ENCODE peak calls at places on chromosomes 5 and 9, in five cellular contexts. B, V, G, L and X are unnamed samples.

GRCh38 chr5:131417240-131417869 is 153.5 kb downstream of the CDC42SE2 start:
- DNase-seq in G (peak; percentile 87), B (peak; percentile 46), V (peak; percentile 78), L (peak; percentile 37), X (peak; percentile 66)

GRCh38 chr5:134139377-134139851 is 24.9 kb downstream of the TCF7 start:
- DNase-seq in G (no peak), L (no peak), B (no peak), V (no peak), X (no peak)

GRCh38 chr9:136209232-136209631 is 4.3 kb upstream of the LHX3 start:
- DNase-seq in B (no peak), V (no peak), L (no peak), G (no peak), X (no peak)

GRCh38 chr5:114450516-114450909 is 88.6 kb downstream of the KCNN2 start:
- DNase-seq in G (no peak), V (no peak), L (no peak), B (no peak), X (no peak)

GRCh38 chr5:14444988-14445387 is 136.6 kb upstream of the OTULINL start:
- DNase-seq in L (no peak), B (peak; percentile 36), V (no peak), G (no peak), X (no peak)

GRCh38 chr5:77743181-77743580 is 33.0 kb downstream of the TBCA start:
- DNase-seq in L (no peak), B (no peak), V (no peak), G (no peak), X (no peak)

GRCh38 chr5:181166812-181167733 is 19.7 kb downstream of the OR2V2 start:
- DNase-seq in V (no peak), G (no peak), B (no peak), L (no peak), X (no peak)

GRCh38 chr9:97425992-97426336 is 14.1 kb downstream of the TDRD7 start:
- DNase-seq in V (no peak), B (peak; percentile 14), L (no peak), G (no peak), X (no peak)

GRCh38 chr9:114058688-114059046 is 19.4 kb downstream of the AMBP start:
- DNase-seq in B (no peak), G (no peak), V (no peak), L (no peak), X (no peak)

GRCh38 chr5:149036168-149036567 is 26.7 kb downstream of the SH3TC2 start:
- DNase-seq in G (no peak), B (no peak), V (no peak), L (no peak), X (no peak)
- H3K4me3 ChIP-seq in G (no peak overlapping the region), B (no peak overlapping the region), V (no peak overlapping the region), L (no peak overlapping the region), X (no peak overlapping the region)

GRCh38 chr5:76384705-76385104 is 18.4 kb upstream of the IQGAP2 start:
- DNase-seq in G (no peak), B (no peak), V (no peak), L (no peak), X (no peak)
- H3K4me3 ChIP-seq in G (no peak overlapping the region), B (no peak overlapping the region), V (no peak overlapping the region), L (no peak overlapping the region), X (no peak overlapping the region)

GRCh38 chr9:91419222-91420191 is 4.1 kb downstream of the NFIL3 start:
- DNase-seq in V (peak; percentile 81), L (peak; percentile 89), G (peak; percentile 57), B (peak; percentile 90), X (peak; percentile 83)
- H3K4me3 ChIP-seq in V (peak overlapping the region; percentile 15), L (peak overlapping the region; percentile 41), G (no peak overlapping the region), B (no peak overlapping the region), X (no peak overlapping the region)

GRCh38 chr5:174734571-174735497 is 10.5 kb downstream of the MSX2 start:
- DNase-seq in B (no peak), G (no peak), L (no peak), V (no peak), X (no peak)

GRCh38 chr5:174737335-174737734 is 13.0 kb downstream of the MSX2 start:
- DNase-seq in V (no peak), L (no peak), G (no peak), B (no peak), X (no peak)

GRCh38 chr5:174735498-174736350 is 11.3 kb downstream of the MSX2 start:
- DNase-seq in V (peak; percentile 34), L (no peak), B (no peak), G (no peak), X (no peak)

GRCh38 chr5:174736777-174737176 is 12.4 kb downstream of the MSX2 start:
- DNase-seq in V (no peak), G (no peak), L (no peak), B (no peak), X (no peak)

GRCh38 chr5:174736351-174736721 is 12.0 kb downstream of the MSX2 start:
- DNase-seq in B (no peak), L (peak; percentile 38), V (no peak), G (no peak), X (no peak)
- H3K4me3 ChIP-seq in B (no peak overlapping the region), L (no peak overlapping the region), V (no peak overlapping the region), G (no peak overlapping the region), X (no peak overlapping the region)

GRCh38 chr9:76443887-76444286 is 15.1 kb upstream of the GCNT1 start:
- DNase-seq in B (no peak), G (no peak), V (no peak), L (no peak), X (no peak)
- H3K4me3 ChIP-seq in B (no peak overlapping the region), G (no peak overlapping the region), V (no peak overlapping the region), L (no peak overlapping the region), X (no peak overlapping the region)

DNA sequence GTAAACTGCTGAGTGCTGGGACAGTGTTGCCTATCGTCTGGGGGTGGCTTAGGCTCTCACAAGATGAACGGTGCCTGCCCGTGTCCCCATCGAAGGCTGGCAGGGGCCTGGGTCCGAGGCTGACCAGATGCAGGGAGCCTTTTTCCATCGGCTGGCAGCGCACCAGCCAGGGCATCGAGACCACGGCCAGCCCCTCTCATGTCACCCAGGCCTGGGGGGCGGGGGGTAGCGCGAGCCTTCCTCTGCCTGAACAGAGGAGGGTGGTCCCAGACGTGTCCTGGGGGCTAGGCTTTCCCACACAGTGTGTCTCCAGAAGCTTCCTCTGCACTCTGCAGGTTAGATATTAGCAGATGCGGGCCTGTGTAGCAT is 17.3 kb downstream of the FGD3 start:
- DNase-seq in L (no peak), G (no peak), B (no peak), V (no peak), X (no peak)
- H3K4me3 ChIP-seq in L (no peak overlapping the region), G (no peak overlapping the region), B (no peak overlapping the region), V (no peak overlapping the region), X (peak overlapping the region; percentile 5)

DNA sequence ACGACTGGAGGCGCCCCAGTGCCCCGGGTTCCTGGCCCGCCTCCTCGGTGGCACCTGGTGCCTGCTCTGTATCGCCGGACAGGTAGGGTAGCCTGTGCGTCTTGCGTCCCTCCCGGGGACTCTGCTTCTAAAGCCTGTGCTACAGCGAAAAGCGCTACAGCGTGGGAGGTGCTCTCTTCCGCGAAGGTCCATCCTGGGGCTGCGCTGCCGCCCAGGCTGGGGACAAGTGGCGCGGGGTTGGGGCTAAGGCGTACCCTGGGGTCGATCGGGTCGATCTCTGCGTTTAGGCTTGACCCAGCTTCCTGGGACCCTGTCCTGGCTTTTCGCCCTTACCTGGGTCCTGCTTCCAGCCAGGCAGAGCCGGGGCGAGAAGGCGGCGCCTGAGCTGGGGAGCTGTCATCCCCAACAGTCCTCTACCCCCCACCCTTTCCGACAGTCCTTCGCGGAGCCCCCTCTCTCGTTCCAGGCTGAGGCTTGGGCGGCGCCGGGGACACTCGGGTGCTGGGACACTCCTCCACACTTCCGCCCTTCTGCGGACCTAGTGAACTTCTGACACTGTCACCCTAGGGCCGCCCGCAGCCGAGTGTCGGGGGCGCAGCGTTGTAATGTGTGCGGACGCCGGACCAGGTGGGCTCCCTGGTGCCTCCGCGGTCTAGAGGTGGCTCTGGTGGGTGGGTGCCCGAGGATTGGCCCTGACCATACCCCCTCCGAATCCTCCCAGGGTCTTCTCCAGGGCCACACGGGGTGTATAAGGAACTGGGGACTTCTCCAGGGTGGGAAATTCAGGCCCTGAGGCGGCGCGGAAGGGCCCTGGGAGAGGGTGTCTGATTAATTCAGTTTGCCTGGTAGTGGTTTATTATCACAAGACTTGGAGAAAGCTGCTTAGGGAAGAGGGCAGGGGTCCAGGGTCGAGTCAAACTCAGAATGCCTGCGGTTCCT is 328.2 kb downstream of the SH3GL2 start:
- DNase-seq in G (peak; percentile 60), B (no peak), V (no peak), L (no peak), X (no peak)
- H3K4me3 ChIP-seq in G (peak overlapping the region; percentile 45), B (no peak overlapping the region), V (no peak overlapping the region), L (no peak overlapping the region), X (no peak overlapping the region)

GRCh38 chr9:21579209-21579608 is 97.1 kb upstream of the IFNE start:
- DNase-seq in B (no peak), V (peak; percentile 63), G (no peak), L (no peak), X (no peak)
- H3K4me3 ChIP-seq in B (no peak overlapping the region), V (peak overlapping the region; percentile 23), G (no peak overlapping the region), L (no peak overlapping the region), X (no peak overlapping the region)